ENCODE peak calls at places on chromosomes 2 and 18, in seven cellular contexts. One of them, this sample, is unnamed. For H3K27me3, the result is how much of the 10 kb centered on the place peaks cover.

GRCh38 chr18:59821983-59822382 is 77.8 kb upstream of the PMAIP1 start:
- DNase-seq in H1: no peak
- DNase-seq in uterus: no peak
- DNase-seq in cardiac muscle cell: no peak
- DNase-seq in esophagus squamous epithelium: no peak
- DNase-seq in thoracic aorta: no peak
- DNase-seq in lung: no peak
- DNase-seq in this sample: no peak

GRCh38 chr2:26485725-26486418 is 7.9 kb upstream of the OTOF start:
- DNase-seq in H1: no peak
- DNase-seq in uterus: no peak
- DNase-seq in cardiac muscle cell: no peak
- DNase-seq in esophagus squamous epithelium: no peak
- DNase-seq in thoracic aorta: no peak
- DNase-seq in lung: no peak
- DNase-seq in this sample: no peak

GRCh38 chr2:1742300-1742679 is 2.0 kb downstream of the PXDN start:
- DNase-seq in H1: no peak
- DNase-seq in uterus: no peak
- DNase-seq in cardiac muscle cell: no peak
- DNase-seq in esophagus squamous epithelium: no peak
- DNase-seq in thoracic aorta: no peak
- DNase-seq in lung: peak
- DNase-seq in this sample: no peak

GRCh38 chr18:22846088-22846683 is 86.9 kb upstream of the RBBP8 start:
- DNase-seq in H1: no peak
- DNase-seq in uterus: no peak
- DNase-seq in cardiac muscle cell: peak
- DNase-seq in esophagus squamous epithelium: no peak
- DNase-seq in thoracic aorta: no peak
- DNase-seq in lung: no peak
- DNase-seq in this sample: no peak

GRCh38 chr2:11128258-11128951 is 26.9 kb upstream of the SLC66A3 start:
- DNase-seq in H1: no peak
- DNase-seq in uterus: no peak
- DNase-seq in cardiac muscle cell: peak
- DNase-seq in esophagus squamous epithelium: no peak
- DNase-seq in thoracic aorta: no peak
- DNase-seq in lung: no peak
- DNase-seq in this sample: peak

GRCh38 chr2:221572821-221573429 is 821 bp upstream of the EPHA4 start:
- DNase-seq in H1: peak
- DNase-seq in uterus: peak
- DNase-seq in cardiac muscle cell: peak
- DNase-seq in esophagus squamous epithelium: no peak
- DNase-seq in thoracic aorta: no peak
- DNase-seq in lung: peak
- DNase-seq in this sample: no peak

GRCh38 chr2:161844845-161845244 is 220.6 kb downstream of the SLC4A10 start:
- DNase-seq in H1: no peak
- DNase-seq in uterus: no peak
- DNase-seq in cardiac muscle cell: no peak
- DNase-seq in esophagus squamous epithelium: no peak
- DNase-seq in thoracic aorta: no peak
- DNase-seq in lung: no peak
- DNase-seq in this sample: no peak

GRCh38 chr2:137002911-137003310 is 237.6 kb downstream of the THSD7B start:
- DNase-seq in H1: no peak
- DNase-seq in uterus: no peak
- DNase-seq in cardiac muscle cell: no peak
- DNase-seq in esophagus squamous epithelium: no peak
- DNase-seq in thoracic aorta: no peak
- DNase-seq in lung: no peak
- DNase-seq in this sample: no peak

GRCh38 chr2:48249093-48249492 is 280.9 kb upstream of the STON1 start:
- DNase-seq in H1: no peak
- DNase-seq in uterus: no peak
- DNase-seq in cardiac muscle cell: peak
- DNase-seq in esophagus squamous epithelium: no peak
- DNase-seq in thoracic aorta: no peak
- DNase-seq in lung: no peak
- DNase-seq in this sample: no peak

GRCh38 chr18:73461780-73462059 is 593.9 kb upstream of the NETO1 start:
- DNase-seq in H1: no peak
- DNase-seq in uterus: no peak
- DNase-seq in cardiac muscle cell: peak
- DNase-seq in esophagus squamous epithelium: no peak
- DNase-seq in thoracic aorta: no peak
- DNase-seq in lung: no peak
- DNase-seq in this sample: no peak

GRCh38 chr2:102057502-102058292 is 65.9 kb downstream of the IL1R2 start:
- DNase-seq in H1: no peak
- DNase-seq in uterus: peak
- DNase-seq in cardiac muscle cell: no peak
- DNase-seq in esophagus squamous epithelium: no peak
- DNase-seq in thoracic aorta: no peak
- DNase-seq in lung: peak
- DNase-seq in this sample: no peak

GRCh38 chr2:64913357-64913869 is 75.8 kb upstream of the SLC1A4 start:
- DNase-seq in H1: no peak
- DNase-seq in uterus: no peak
- DNase-seq in cardiac muscle cell: no peak
- DNase-seq in esophagus squamous epithelium: no peak
- DNase-seq in thoracic aorta: no peak
- DNase-seq in lung: no peak
- DNase-seq in this sample: no peak

GRCh38 chr2:55887906-55888625 is 35.5 kb downstream of the EFEMP1 start:
- DNase-seq in H1: no peak
- DNase-seq in uterus: no peak
- DNase-seq in cardiac muscle cell: peak
- DNase-seq in esophagus squamous epithelium: no peak
- DNase-seq in thoracic aorta: no peak
- DNase-seq in lung: no peak
- DNase-seq in this sample: no peak

GRCh38 chr2:221034973-221035372 is 537.1 kb downstream of the EPHA4 start:
- DNase-seq in H1: no peak
- DNase-seq in uterus: no peak
- DNase-seq in cardiac muscle cell: no peak
- DNase-seq in esophagus squamous epithelium: no peak
- DNase-seq in thoracic aorta: no peak
- DNase-seq in lung: no peak
- DNase-seq in this sample: no peak

GRCh38 chr2:209809256-209809655 is 37.6 kb downstream of the UNC80 start:
- DNase-seq in H1: no peak
- DNase-seq in uterus: no peak
- DNase-seq in cardiac muscle cell: no peak
- DNase-seq in esophagus squamous epithelium: no peak
- DNase-seq in thoracic aorta: no peak
- DNase-seq in lung: no peak
- DNase-seq in this sample: no peak

GRCh38 chr2:197090713-197091367 is 164.3 kb upstream of the PGAP1 start:
- DNase-seq in H1: peak
- DNase-seq in uterus: no peak
- DNase-seq in cardiac muscle cell: no peak
- DNase-seq in esophagus squamous epithelium: no peak
- DNase-seq in thoracic aorta: no peak
- DNase-seq in lung: no peak
- DNase-seq in this sample: no peak

GRCh38 chr18:55641501-55641900 is 53.5 kb upstream of the TCF4 start:
- DNase-seq in H1: no peak
- DNase-seq in uterus: no peak
- DNase-seq in cardiac muscle cell: peak
- DNase-seq in esophagus squamous epithelium: no peak
- DNase-seq in thoracic aorta: no peak
- DNase-seq in lung: no peak
- DNase-seq in this sample: no peak

GRCh38 chr2:85188852-85189251 is 55.7 kb downstream of the TCF7L1 start:
- DNase-seq in H1: no peak
- DNase-seq in uterus: no peak
- DNase-seq in cardiac muscle cell: no peak
- DNase-seq in esophagus squamous epithelium: no peak
- DNase-seq in thoracic aorta: no peak
- DNase-seq in lung: no peak
- DNase-seq in this sample: no peak

GRCh38 chr2:213150315-213150951 is 979 bp downstream of the IKZF2 start:
- DNase-seq in H1: peak
- DNase-seq in uterus: peak
- DNase-seq in cardiac muscle cell: peak
- DNase-seq in esophagus squamous epithelium: no peak
- DNase-seq in thoracic aorta: no peak
- DNase-seq in lung: peak
- DNase-seq in this sample: no peak

DNA sequence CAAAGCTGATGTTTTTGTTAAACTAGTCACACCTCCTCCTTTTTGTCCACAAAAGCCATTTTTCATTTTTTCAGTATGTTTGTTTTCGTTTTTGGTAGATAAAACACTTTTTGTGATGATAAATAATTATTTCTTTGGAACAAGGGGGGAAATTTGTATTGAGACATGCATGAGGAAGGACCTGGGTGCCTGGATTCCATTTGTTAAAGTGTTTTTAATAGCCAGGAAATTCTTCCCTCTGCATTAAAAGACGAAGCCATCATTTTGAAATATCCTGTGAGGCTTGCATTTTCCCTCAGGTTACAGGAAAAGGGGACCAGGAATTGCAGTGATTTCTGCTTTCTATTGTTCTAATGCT is 52.1 kb upstream of the CTLA4 start:
- DNase-seq in H1: no peak
- DNase-seq in uterus: no peak
- DNase-seq in cardiac muscle cell: no peak
- DNase-seq in esophagus squamous epithelium: no peak
- DNase-seq in thoracic aorta: no peak
- DNase-seq in lung: no peak
- DNase-seq in this sample: no peak
- TF ChIP-seq CTCF in H1: no peak
- TF ChIP-seq CTCF in uterus: no peak
- TF ChIP-seq CTCF in cardiac muscle cell: no peak
- TF ChIP-seq CTCF in esophagus squamous epithelium: no peak
- TF ChIP-seq CTCF in thoracic aorta: no peak
- TF ChIP-seq CTCF in lung: no peak
- TF ChIP-seq CTCF in this sample: no peak

DNA sequence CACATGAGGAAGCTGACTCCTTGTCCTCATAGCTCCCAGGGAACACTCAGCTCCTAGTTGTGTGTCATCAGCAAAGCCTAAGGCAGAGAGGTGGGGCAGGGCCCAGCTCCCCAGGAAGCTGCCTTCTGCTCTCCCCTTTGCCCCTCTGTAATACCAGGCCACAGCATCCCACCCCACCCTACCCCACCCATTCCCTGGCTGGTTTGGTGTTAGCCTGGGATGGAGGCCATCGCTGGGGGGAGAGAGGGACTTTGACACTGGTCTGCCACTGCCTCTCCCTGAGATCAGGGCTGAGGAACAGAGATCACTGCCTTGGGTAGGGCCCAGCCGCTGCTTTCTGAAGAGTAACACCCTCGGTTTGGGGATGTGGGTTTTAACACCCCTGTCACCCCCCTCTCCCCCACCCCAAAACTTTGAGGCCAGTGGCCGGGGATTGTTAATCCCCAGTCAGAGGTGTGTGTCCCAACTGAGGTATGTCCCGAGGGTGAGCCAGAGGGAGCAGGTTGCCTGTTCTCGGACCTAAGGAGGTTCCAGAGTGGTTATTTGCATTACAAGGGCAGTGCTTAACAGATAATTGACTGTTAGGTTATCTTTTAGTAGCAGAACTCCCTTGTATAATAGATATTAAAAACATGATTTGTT is 41.4 kb downstream of the TET3 start:
- DNase-seq in H1: no peak
- DNase-seq in uterus: no peak
- DNase-seq in cardiac muscle cell: no peak
- DNase-seq in esophagus squamous epithelium: no peak
- DNase-seq in thoracic aorta: no peak
- DNase-seq in lung: no peak
- DNase-seq in this sample: no peak
- H3K4me3 ChIP-seq in H1: no peak
- H3K4me3 ChIP-seq in uterus: no peak
- H3K4me3 ChIP-seq in cardiac muscle cell: no peak
- H3K4me3 ChIP-seq in esophagus squamous epithelium: no peak
- H3K4me3 ChIP-seq in thoracic aorta: no peak
- H3K4me3 ChIP-seq in lung: no peak
- H3K4me3 ChIP-seq in this sample: no peak

DNA sequence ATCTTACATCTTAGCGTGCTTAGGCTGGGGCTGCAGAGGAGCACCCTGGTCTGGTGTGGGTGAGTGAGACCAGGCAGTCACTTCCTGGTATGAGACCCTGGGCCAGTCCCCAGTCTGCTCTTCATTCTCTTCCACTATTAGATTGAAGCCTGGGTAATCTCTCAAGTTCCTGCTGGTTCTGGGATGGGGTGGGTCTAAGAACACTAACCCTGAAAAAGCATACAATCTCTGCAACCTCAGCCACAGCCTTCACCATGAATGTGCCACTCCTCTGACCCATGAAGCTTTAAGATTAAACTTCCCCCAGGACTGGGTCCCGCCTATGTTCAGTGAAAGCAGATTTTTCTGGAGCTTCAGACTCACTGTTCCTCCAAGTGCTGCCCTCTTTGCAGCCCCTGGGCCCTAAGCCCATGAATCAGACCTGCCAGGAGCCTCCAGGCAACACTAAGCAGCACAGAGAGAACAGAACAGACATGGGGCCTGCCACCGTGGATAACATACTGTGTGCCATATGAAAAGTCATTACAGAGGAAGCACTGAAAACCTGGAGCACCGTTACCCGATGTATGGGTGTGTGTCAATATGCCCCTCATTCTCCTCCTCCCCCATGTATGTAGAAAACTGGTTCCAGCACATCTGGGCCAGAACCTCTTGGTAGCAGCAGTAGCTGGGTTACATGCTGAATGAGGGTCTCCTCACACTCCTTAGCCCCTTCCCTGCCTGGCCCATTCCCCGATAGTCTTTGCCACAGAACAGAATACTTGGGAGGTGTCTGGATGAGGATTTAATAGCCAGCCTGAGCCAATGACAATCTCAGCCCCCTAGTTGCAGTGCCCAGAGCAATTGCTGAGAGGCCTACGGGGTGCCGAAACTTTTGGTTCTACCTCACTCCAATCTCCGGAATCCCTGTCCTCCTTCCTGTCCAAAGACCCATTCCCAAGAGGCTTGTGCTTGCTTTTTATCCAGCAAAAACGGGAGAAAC is 2.7 kb upstream of the SIX2 start:
- DNase-seq in H1: no peak
- DNase-seq in uterus: no peak
- DNase-seq in cardiac muscle cell: no peak
- DNase-seq in esophagus squamous epithelium: no peak
- DNase-seq in thoracic aorta: no peak
- DNase-seq in lung: no peak
- DNase-seq in this sample: no peak
- H3K27me3 ChIP-seq in H1: half or more
- H3K27me3 ChIP-seq in uterus: under half
- H3K27me3 ChIP-seq in cardiac muscle cell: half or more
- H3K27me3 ChIP-seq in esophagus squamous epithelium: under half
- H3K27me3 ChIP-seq in thoracic aorta: under half
- H3K27me3 ChIP-seq in lung: under half
- H3K27me3 ChIP-seq in this sample: under half

GRCh38 chr2:159396796-159397195 is 110.3 kb upstream of the WDSUB1 start:
- DNase-seq in H1: no peak
- DNase-seq in uterus: no peak
- DNase-seq in cardiac muscle cell: no peak
- DNase-seq in esophagus squamous epithelium: no peak
- DNase-seq in thoracic aorta: no peak
- DNase-seq in lung: no peak
- DNase-seq in this sample: no peak

GRCh38 chr2:159402790-159403189 is 116.3 kb upstream of the WDSUB1 start:
- DNase-seq in H1: no peak
- DNase-seq in uterus: no peak
- DNase-seq in cardiac muscle cell: no peak
- DNase-seq in esophagus squamous epithelium: no peak
- DNase-seq in thoracic aorta: no peak
- DNase-seq in lung: no peak
- DNase-seq in this sample: no peak

GRCh38 chr2:159399716-159400525 is 113.4 kb upstream of the WDSUB1 start:
- DNase-seq in H1: no peak
- DNase-seq in uterus: no peak
- DNase-seq in cardiac muscle cell: peak
- DNase-seq in esophagus squamous epithelium: no peak
- DNase-seq in thoracic aorta: no peak
- DNase-seq in lung: no peak
- DNase-seq in this sample: peak
- TF ChIP-seq CTCF in H1: no peak
- TF ChIP-seq CTCF in uterus: no peak
- TF ChIP-seq CTCF in cardiac muscle cell: no peak
- TF ChIP-seq CTCF in esophagus squamous epithelium: no peak
- TF ChIP-seq CTCF in thoracic aorta: no peak
- TF ChIP-seq CTCF in lung: no peak
- TF ChIP-seq CTCF in this sample: no peak

This sample was measured in BJ.